ENCODE peak calls at places on chromosomes 5 and 9, in seven cellular contexts. K is fibroblast of the conjunctiva; W is GM06990; X is activated CD4-positive, alpha-beta T cell treated with anti-CD3 and anti-CD28 coated beads for 4 hours; C is Right ventricle myocardium superior; N is midbrain; J is activated T-cell treated with anti-CD3 and anti-CD28 coated beads, Interleukin-2, amount 50 U/mL, for 72 hours. Z is an unnamed sample.

GRCh38 chr5:436641-436975 is 6.4 kb upstream of the EXOC3 start:
- DNase-seq in K (no peak), W (no peak), X (no peak), C (no peak), N (no peak), J (no peak), Z (no peak)

GRCh38 chr5:20129491-20129890 is 141.5 kb upstream of the CDH18 start:
- DNase-seq in K (no peak), W (no peak), X (no peak), C (no peak), N (no peak), J (no peak), Z (no peak)

GRCh38 chr5:156655732-156656131 is 194.4 kb upstream of the PPP1R2B start:
- DNase-seq in K (no peak), W (no peak), X (no peak), C (no peak), N (no peak), J (no peak), Z (no peak)

GRCh38 chr5:67496051-67496450 is 299.5 kb upstream of the CD180 start:
- DNase-seq in K (no peak), W (no peak), X (no peak), C (no peak), N (no peak), J (no peak), Z (no peak)

GRCh38 chr5:135140805-135141204 is 106.8 kb upstream of the PITX1 start:
- DNase-seq in K (no peak), W (no peak), X (no peak), C (no peak), N (peak), J (no peak), Z (peak)

GRCh38 chr5:153629027-153629426 is 138.6 kb downstream of the GRIA1 start:
- DNase-seq in K (peak), W (no peak), X (no peak), C (no peak), N (peak), J (no peak), Z (peak)

GRCh38 chr9:137470785-137471184 is 11.7 kb upstream of the NSMF start:
- DNase-seq in K (no peak), W (no peak), X (no peak), C (no peak), N (no peak), J (no peak), Z (no peak)

GRCh38 chr5:135320718-135321484 is 78.1 kb downstream of the MACROH2A1 start:
- DNase-seq in K (no peak), W (no peak), X (no peak), C (no peak), N (no peak), J (no peak), Z (no peak)